ENCODE peak calls at places on chromosome 19, in six cellular contexts. V, O, E, A, J and C are unnamed samples.
A peak's percentile ranks its signal among the peaks of the same experiment; 100 is the strongest.

GRCh38 chr19:45305421-45305820 is 17.3 kb downstream of the CKM start:
- DNase-seq in V (no peak), O (no peak), E (no peak), A (no peak), J (no peak), C (no peak)

GRCh38 chr19:17883627-17884413 is 12.1 kb downstream of the SLC5A5 start:
- DNase-seq in V (no peak), O (no peak), E (no peak), A (no peak), J (no peak), C (no peak)

GRCh38 chr19:5369962-5370367 is 29.4 kb upstream of the PTPRS start:
- DNase-seq in V (peak; percentile 58), O (peak; percentile 12), E (no peak), A (no peak), J (no peak), C (peak; percentile 36)

GRCh38 chr19:15293751-15294505 is 38.4 kb downstream of the BRD4 start:
- DNase-seq in V (no peak), O (no peak), E (no peak), A (no peak), J (no peak), C (peak; percentile 44)

GRCh38 chr19:47253467-47253881 is 2.9 kb upstream of the CCDC9 start:
- DNase-seq in V (no peak), O (no peak), E (no peak), A (no peak), J (no peak), C (no peak)

GRCh38 chr19:8158411-8159074 is 9.2 kb upstream of the FBN3 start:
- DNase-seq in V (peak; percentile 97), O (peak; percentile 68), E (peak; percentile 61), A (peak; percentile 79), J (no peak), C (peak; percentile 77)

GRCh38 chr19:6802336-6803035 is 30.0 kb downstream of the VAV1 start:
- DNase-seq in V (peak; percentile 94), O (no peak), E (peak; percentile 37), A (peak; percentile 19), J (no peak), C (no peak)

GRCh38 chr19:8209111-8209964 is at the start of gene CERS4:
- DNase-seq in V (peak; percentile 96), O (peak; percentile 76), E (peak; percentile 79), A (no peak), J (peak; percentile 83), C (peak; percentile 68)

GRCh38 chr19:29622191-29623070 is 16.3 kb downstream of the POP4 start:
- DNase-seq in V (no peak), O (no peak), E (no peak), A (no peak), J (no peak), C (peak; percentile 9)

GRCh38 chr19:52646571-52647222 is 8.5 kb upstream of the ZNF83 start:
- DNase-seq in V (peak; percentile 70), O (no peak), E (no peak), A (no peak), J (no peak), C (peak; percentile 41)

GRCh38 chr19:29329460-29330134 is 116.6 kb upstream of the UQCRFS1 start:
- DNase-seq in V (peak; percentile 64), O (no peak), E (no peak), A (no peak), J (no peak), C (peak; percentile 16)

GRCh38 chr19:54124393-54124792 is 8.8 kb downstream of the PRPF31 start:
- DNase-seq in V (no peak), O (no peak), E (no peak), A (no peak), J (no peak), C (no peak)

GRCh38 chr19:16620584-16620983 is 7.4 kb downstream of the MED26 start:
- DNase-seq in V (no peak), O (no peak), E (no peak), A (no peak), J (no peak), C (no peak)

GRCh38 chr19:8490395-8490760 is 12.1 kb downstream of the PRAM1 start:
- DNase-seq in V (peak; percentile 34), O (no peak), E (no peak), A (no peak), J (no peak), C (no peak)

GRCh38 chr19:4425531-4425930 is 23.1 kb downstream of the CHAF1A start:
- DNase-seq in V (no peak), O (no peak), E (no peak), A (no peak), J (no peak), C (no peak)

GRCh38 chr19:3119782-3120380 is 16.0 kb upstream of the GNA15 start:
- DNase-seq in V (no peak), O (no peak), E (no peak), A (no peak), J (no peak), C (no peak)

GRCh38 chr19:2969104-2969504 is 8.3 kb upstream of the TLE6 start:
- DNase-seq in V (no peak), O (peak; percentile 45), E (peak; percentile 80), A (no peak), J (peak; percentile 35), C (no peak)

GRCh38 chr19:55704494-55705245 is 29.6 kb downstream of the EPN1 start:
- DNase-seq in V (peak; percentile 21), O (no peak), E (no peak), A (no peak), J (no peak), C (peak; percentile 44)

GRCh38 chr19:35897706-35898451 is 2.5 kb downstream of the NFKBID start:
- DNase-seq in V (no peak), O (no peak), E (no peak), A (no peak), J (no peak), C (no peak)

GRCh38 chr19:16052353-16052752 is 23.9 kb upstream of the TPM4 start:
- DNase-seq in V (no peak), O (no peak), E (no peak), A (no peak), J (no peak), C (no peak)

GRCh38 chr19:36054733-36055686 is at the start of gene WDR62:
- DNase-seq in V (peak; percentile 91), O (peak; percentile 92), E (peak; percentile 93), A (peak; percentile 83), J (peak; percentile 92), C (peak; percentile 97)

GRCh38 chr19:54684537-54684936 is 21.8 kb downstream of the LILRB4 start:
- DNase-seq in V (peak; percentile 72), O (no peak), E (no peak), A (no peak), J (no peak), C (peak; percentile 6)

GRCh38 chr19:32203161-32203560 is 142.2 kb upstream of the ZNF507 start:
- DNase-seq in V (no peak), O (no peak), E (no peak), A (no peak), J (no peak), C (no peak)

DNA sequence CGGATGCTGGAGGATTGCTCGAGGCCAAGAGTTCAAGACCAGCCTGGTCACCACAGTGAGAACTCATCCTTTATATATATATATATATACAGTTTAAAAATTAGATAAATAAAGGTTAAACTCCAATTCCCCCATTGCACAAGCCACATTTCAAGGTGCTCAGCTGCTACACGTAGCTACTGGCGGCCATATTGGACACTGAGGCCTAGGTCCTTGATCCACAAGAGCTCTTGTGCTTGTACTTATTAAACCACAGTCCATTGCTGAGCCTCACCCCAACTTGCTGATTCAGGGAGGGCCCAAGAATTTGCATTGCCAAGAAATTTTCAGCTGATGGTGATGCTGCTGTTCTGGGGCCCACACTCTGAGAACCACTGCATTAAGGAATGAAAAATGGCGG is 9.6 kb downstream of the TTC9B start:
- DNase-seq in V (no peak), O (no peak), E (no peak), A (no peak), J (no peak), C (no peak)
- TF ChIP-seq POLR2A in V (no peak), O (no peak), E (no peak), A (no peak), J (no peak), C (no peak)

DNA sequence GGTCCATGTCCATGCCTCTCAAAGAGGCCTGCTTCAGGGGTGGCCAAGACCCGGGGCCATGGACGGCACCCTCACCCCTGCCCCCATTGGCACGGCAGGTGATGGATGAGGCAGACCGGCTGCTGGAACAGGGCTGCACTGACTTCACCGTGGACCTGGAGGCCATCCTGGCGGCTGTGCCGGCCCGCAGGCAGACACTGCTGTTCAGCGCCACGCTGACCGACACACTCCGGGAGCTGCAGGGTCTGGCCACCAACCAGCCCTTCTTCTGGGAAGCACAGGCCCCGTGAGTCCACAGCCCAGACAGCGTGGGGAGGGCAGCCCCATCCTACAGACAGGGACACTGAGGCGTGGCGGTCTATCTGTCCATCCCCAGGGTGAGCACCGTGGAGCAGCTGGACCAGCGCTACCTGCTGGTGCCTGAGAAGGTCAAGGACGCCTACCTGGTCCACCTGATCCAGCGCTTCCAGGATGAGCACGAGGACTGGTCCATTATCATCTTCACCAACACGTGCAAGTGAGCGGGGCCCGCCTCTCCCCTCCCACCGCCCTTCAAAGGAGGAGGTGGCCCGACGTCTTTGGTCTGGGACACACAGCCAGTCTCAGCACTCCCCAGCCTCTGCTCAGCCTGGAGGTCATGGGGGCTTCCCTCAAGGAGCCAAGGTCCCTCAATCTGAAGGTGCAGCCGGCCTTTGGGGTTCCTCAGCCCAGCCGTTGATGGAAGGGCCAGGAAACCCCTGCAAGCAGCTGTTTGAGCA is 2.9 kb downstream of the DDX49 start:
- DNase-seq in V (no peak), O (no peak), E (no peak), A (no peak), J (no peak), C (no peak)
- TF ChIP-seq POLR2A in V (no peak), O (no peak), E (no peak), A (no peak), J (no peak), C (no peak)

GRCh38 chr19:1088419-1089066 is 6.6 kb downstream of the POLR2E start:
- DNase-seq in V (no peak), O (no peak), E (no peak), A (no peak), J (no peak), C (no peak)
- TF ChIP-seq POLR2A in V (no peak), O (no peak), E (no peak), A (no peak), J (no peak), C (peak; percentile 13)

DNA sequence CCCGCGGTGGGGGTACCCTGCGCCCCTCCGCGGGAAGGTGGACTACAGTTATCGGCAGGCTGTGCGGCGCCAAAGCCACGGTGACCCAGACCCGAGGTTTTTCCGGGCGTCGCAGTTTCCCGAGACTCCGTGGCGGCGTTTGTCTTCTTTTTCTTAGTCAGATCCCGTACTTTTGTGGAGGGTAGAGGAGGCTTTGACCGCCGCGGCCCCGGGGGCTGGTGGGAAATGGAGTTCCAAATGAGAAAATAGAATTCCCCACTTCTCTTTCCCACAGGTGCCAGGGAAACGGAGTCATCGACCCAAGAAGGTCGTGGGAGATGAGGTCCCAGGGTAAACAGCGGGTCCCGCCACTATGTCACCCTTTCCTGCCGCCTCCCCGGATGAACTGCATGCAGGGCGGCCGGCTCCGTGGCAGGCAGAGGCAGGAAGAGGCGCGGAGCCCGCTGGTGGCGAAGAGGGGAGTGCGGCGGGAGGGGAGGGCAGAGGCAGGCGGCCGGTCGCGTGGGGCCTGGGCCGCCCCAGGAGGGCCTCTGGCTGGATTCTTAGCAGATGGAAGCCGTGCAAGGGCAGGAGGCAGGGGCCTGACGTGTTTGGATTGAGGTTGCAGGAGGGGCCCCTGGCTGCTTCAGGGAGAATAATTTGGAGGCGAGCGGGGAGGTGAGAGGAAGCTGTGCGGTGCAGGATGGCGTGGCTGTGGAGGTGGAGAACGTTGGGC is 11.5 kb downstream of the CYTH2 start:
- DNase-seq in V (peak; percentile 77), O (no peak), E (peak; percentile 64), A (no peak), J (peak; percentile 61), C (no peak)
- TF ChIP-seq POLR2A in V (peak; percentile 29), O (peak; percentile 29), E (no peak), A (no peak), J (no peak), C (peak; percentile 8)